ENCODE peak calls at places on chromosome 15, in four cellular contexts. X is PC-3, N is hepatocyte, E is MM.1S. D is an unnamed sample.

GRCh38 chr15:75721923-75722870 is 9.5 kb upstream of the CSPG4 start:
- DNase-seq in X (no peak), E (no peak), N (no peak), D (no peak)

GRCh38 chr15:75554717-75555116 is 24.4 kb downstream of the PTPN9 start:
- DNase-seq in E (no peak), X (no peak), N (no peak), D (no peak)

GRCh38 chr15:25830844-25831443 is 32.2 kb downstream of the ATP10A start:
- DNase-seq in X (peak; percentile 80), N (peak; percentile 57), E (no peak), D (no peak)

GRCh38 chr15:98803228-98804056 is 155.1 kb downstream of the IGF1R start:
- DNase-seq in X (peak; percentile 78), E (no peak), N (no peak), D (no peak)

GRCh38 chr15:61199681-61200080 is 29.4 kb downstream of the RORA start:
- DNase-seq in E (no peak), N (no peak), X (no peak), D (no peak)

GRCh38 chr15:29183071-29183831 is 86.4 kb downstream of the NSMCE3 start:
- DNase-seq in N (no peak), E (no peak), X (peak; percentile 75), D (no peak)

GRCh38 chr15:64740361-64741170 is 34.8 kb downstream of the RBPMS2 start:
- DNase-seq in X (peak; percentile 51), E (peak; percentile 22), N (peak; percentile 50), D (peak; percentile 30)

GRCh38 chr15:89728254-89728653 is 22.8 kb downstream of the MESP1 start:
- DNase-seq in X (no peak), E (no peak), N (peak; percentile 48), D (no peak)

DNA sequence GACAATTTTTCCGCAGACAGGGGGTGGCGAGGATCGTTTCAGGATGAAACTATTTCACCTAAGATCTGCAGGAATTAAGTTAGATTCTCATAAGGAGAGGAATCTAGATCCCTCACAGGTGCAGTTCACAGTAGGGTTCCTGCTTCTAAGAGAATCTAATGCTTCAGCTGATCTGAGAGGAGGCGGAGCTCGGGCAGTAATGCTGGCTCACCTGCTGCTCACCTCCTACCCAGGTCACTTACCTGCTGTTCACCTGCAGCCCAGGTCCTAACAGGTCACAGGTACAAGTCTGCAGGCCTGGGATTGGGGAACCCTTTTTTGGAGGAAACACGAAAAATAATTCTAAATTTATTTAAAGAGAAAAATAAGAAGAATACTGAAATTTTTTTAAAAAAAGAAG is 406.8 kb downstream of the MCTP2 start:
- DNase-seq in E (no peak), X (no peak), N (no peak), D (no peak)
- TF ChIP-seq EZH2phosphoT487 in E (no peak), X (no peak), N (no peak), D (no peak)

GRCh38 chr15:90934256-90934948 is 683 bp upstream of the UNC45A start:
- DNase-seq in N (peak; percentile 92), E (peak; percentile 93), X (peak; percentile 88), D (peak; percentile 93)
- H2AFZ ChIP-seq in N (peak overlapping the region; percentile 92), E (peak overlapping the region; percentile 78), X (peak overlapping the region; percentile 83), D (peak overlapping the region; percentile 77)

GRCh38 chr15:79025201-79025600 is 65.4 kb downstream of the RASGRF1 start:
- DNase-seq in E (no peak), N (no peak), X (no peak), D (peak; percentile 76)
- TF ChIP-seq CTCF in E (peak; percentile 6), N (no peak), X (peak; percentile 36), D (peak; percentile 78)

GRCh38 chr15:53448215-53449001 is 311.1 kb downstream of the WDR72 start:
- DNase-seq in E (peak; percentile 45), X (no peak), N (no peak), D (no peak)
- TF ChIP-seq EZH2phosphoT487 in E (no peak), X (no peak), N (no peak), D (no peak)

GRCh38 chr15:59532770-59533379 is 78.7 kb upstream of the GCNT3 start:
- DNase-seq in N (peak; percentile 59), X (peak; percentile 67), E (peak; percentile 60), D (peak; percentile 84)
- H2AFZ ChIP-seq in N (no peak overlapping the region), X (peak overlapping the region; percentile 48), E (peak overlapping the region; percentile 52), D (peak overlapping the region; percentile 81)

DNA sequence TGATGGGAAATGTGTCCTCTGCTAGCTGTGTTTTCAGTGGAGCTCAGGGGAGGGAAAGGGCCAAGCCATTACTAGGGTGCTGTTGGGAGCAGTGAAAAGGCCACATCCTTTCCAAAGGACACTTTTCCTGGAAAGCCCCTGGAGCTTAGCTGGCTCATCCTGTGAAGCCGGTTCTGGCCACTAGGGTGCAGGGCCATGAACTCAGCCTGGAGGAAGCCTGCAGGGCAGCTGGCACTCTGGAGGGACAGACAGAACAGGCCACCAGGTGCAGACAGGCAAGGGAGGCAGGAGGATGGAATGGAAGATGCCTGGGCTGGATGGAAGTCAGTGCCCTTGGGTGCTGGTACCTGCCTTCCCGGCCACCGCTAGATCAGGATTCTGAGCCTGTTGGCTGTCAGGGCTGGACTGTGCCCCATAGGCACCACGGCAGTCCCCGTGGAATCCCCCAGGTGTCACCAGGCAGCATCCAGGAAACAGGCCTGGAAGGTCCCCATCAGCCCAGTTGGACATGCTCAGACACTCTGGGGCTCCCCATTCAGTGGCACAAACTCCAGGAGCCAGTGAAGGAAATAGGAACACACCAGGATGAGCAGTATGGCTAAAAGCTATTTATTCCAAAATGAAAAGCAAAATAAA is 76.2 kb upstream of the C2CD4B start:
- DNase-seq in N (peak; percentile 24), X (peak; percentile 33), E (no peak), D (peak; percentile 2)
- TF ChIP-seq CTCF in N (peak; percentile 16), X (peak; percentile 54), E (peak; percentile 18), D (peak; percentile 55)